ENCODE peak calls at places on chromosomes 7 and 10, in seven cellular contexts. H is prostate gland; E is CD8-positive, alpha-beta T cell; R is heart right ventricle; U is endothelial cell; F is mesothelial cell of epicardium; I is Calu3. X is an unnamed sample.

GRCh38 chr7:2200584-2200980 is 32.2 kb downstream of the MAD1L1 start:
- DNase-seq in H (no peak), E (no peak), R (no peak), U (no peak), F (no peak), I (no peak), X (no peak)

GRCh38 chr7:2452074-2452507 is 24.1 kb downstream of the GRIFIN start:
- DNase-seq in H (no peak), E (no peak), R (no peak), U (no peak), F (no peak), I (peak), X (no peak)

GRCh38 chr7:21543528-21544302 is 876 bp downstream of the DNAH11 start:
- DNase-seq in H (no peak), E (no peak), R (no peak), U (peak), F (peak), I (no peak), X (peak)

GRCh38 chr7:2016761-2017482 is 215.8 kb downstream of the MAD1L1 start:
- DNase-seq in H (no peak), E (no peak), R (no peak), U (no peak), F (no peak), I (no peak), X (peak)

GRCh38 chr7:30116771-30117170 is 18.0 kb upstream of the MTURN start:
- DNase-seq in H (no peak), E (no peak), R (peak), U (no peak), F (no peak), I (no peak), X (no peak)

GRCh38 chr7:78039791-78040776 is 241.5 kb downstream of the PHTF2 start:
- DNase-seq in H (no peak), E (peak), R (peak), U (peak), F (no peak), I (no peak), X (no peak)

GRCh38 chr7:44617225-44617885 is 10.9 kb downstream of the OGDH start:
- DNase-seq in H (no peak), E (no peak), R (no peak), U (no peak), F (no peak), I (no peak), X (no peak)

GRCh38 chr10:69479241-69479730 is 28.0 kb downstream of the TSPAN15 start:
- DNase-seq in H (no peak), E (no peak), R (peak), U (peak), F (no peak), I (no peak), X (no peak)

GRCh38 chr7:158606671-158607424 is 19.2 kb upstream of the PTPRN2 start:
- DNase-seq in H (no peak), E (no peak), R (no peak), U (no peak), F (no peak), I (no peak), X (no peak)

GRCh38 chr7:116340201-116340847 is 130.0 kb downstream of the TES start:
- DNase-seq in H (no peak), E (no peak), R (no peak), U (no peak), F (no peak), I (no peak), X (no peak)

GRCh38 chr10:113704637-113705343 is 25.1 kb downstream of the CASP7 start:
- DNase-seq in H (no peak), E (no peak), R (no peak), U (peak), F (no peak), I (peak), X (peak)

GRCh38 chr10:100727808-100728207 is 17.6 kb upstream of the PAX2 start:
- DNase-seq in H (no peak), E (no peak), R (no peak), U (no peak), F (no peak), I (no peak), X (no peak)

GRCh38 chr10:11242443-11243386 is 225.0 kb downstream of the CELF2 start:
- DNase-seq in H (no peak), E (no peak), R (peak), U (no peak), F (no peak), I (no peak), X (no peak)

GRCh38 chr7:128879939-128880746 is 17.5 kb downstream of the ATP6V1F start:
- DNase-seq in H (peak), E (no peak), R (peak), U (peak), F (peak), I (no peak), X (peak)

GRCh38 chr10:100655760-100656421 is 89.5 kb upstream of the PAX2 start:
- DNase-seq in H (no peak), E (no peak), R (no peak), U (no peak), F (no peak), I (no peak), X (peak)

GRCh38 chr10:129962092-129962494 is 2.0 kb downstream of the EBF3 start:
- DNase-seq in H (no peak), E (no peak), R (no peak), U (no peak), F (no peak), I (no peak), X (no peak)

GRCh38 chr10:17113889-17114288 is 15.7 kb downstream of the CUBN start:
- DNase-seq in H (no peak), E (no peak), R (no peak), U (no peak), F (no peak), I (peak), X (no peak)

GRCh38 chr10:12041766-12042408 is 722 bp downstream of the UPF2 start:
- DNase-seq in H (peak), E (peak), R (no peak), U (peak), F (no peak), I (peak), X (peak)

GRCh38 chr10:11863353-11864105 is 40.4 kb downstream of the PROSER2 start:
- DNase-seq in H (no peak), E (no peak), R (no peak), U (no peak), F (no peak), I (no peak), X (no peak)

GRCh38 chr7:97006951-97007861 is 1.9 kb downstream of the DLX6 start:
- DNase-seq in H (no peak), E (no peak), R (no peak), U (no peak), F (no peak), I (no peak), X (no peak)

GRCh38 chr10:61752111-61753011 is 89.6 kb downstream of the CABCOCO1 start:
- DNase-seq in H (no peak), E (no peak), R (no peak), U (no peak), F (no peak), I (peak), X (no peak)

GRCh38 chr7:13848576-13849527 is 140.6 kb downstream of the ETV1 start:
- DNase-seq in H (no peak), E (no peak), R (no peak), U (no peak), F (no peak), I (no peak), X (no peak)

GRCh38 chr10:79377557-79378382 is 30.5 kb downstream of the PPIF start:
- DNase-seq in H (no peak), E (peak), R (no peak), U (no peak), F (no peak), I (no peak), X (no peak)

GRCh38 chr10:17199351-17199804 is 2.1 kb downstream of the TRDMT1 start:
- DNase-seq in H (no peak), E (no peak), R (no peak), U (no peak), F (no peak), I (no peak), X (no peak)

GRCh38 chr7:44671069-44671468 is 64.6 kb downstream of the OGDH start:
- DNase-seq in H (no peak), E (no peak), R (no peak), U (no peak), F (no peak), I (no peak), X (no peak)

GRCh38 chr7:114924066-114924712 is 2.3 kb downstream of the MDFIC start:
- DNase-seq in H (no peak), E (no peak), R (no peak), U (no peak), F (no peak), I (no peak), X (no peak)

GRCh38 chr7:16084370-16084769 is 337.0 kb downstream of the CRPPA start:
- DNase-seq in H (no peak), E (no peak), R (peak), U (no peak), F (no peak), I (peak), X (no peak)

GRCh38 chr7:98956469-98956868 is 78.1 kb downstream of the TRRAP start:
- DNase-seq in H (no peak), E (no peak), R (peak), U (no peak), F (no peak), I (no peak), X (no peak)

GRCh38 chr7:146764458-146764857 is 647.9 kb downstream of the CNTNAP2 start:
- DNase-seq in H (no peak), E (no peak), R (no peak), U (no peak), F (no peak), I (no peak), X (no peak)

GRCh38 chr7:106778656-106779250 is 86.3 kb upstream of the PIK3CG start:
- DNase-seq in H (no peak), E (no peak), R (no peak), U (no peak), F (no peak), I (no peak), X (no peak)

GRCh38 chr7:27225005-27225934 is 17.3 kb upstream of the EVX1 start:
- DNase-seq in H (no peak), E (no peak), R (no peak), U (no peak), F (peak), I (peak), X (peak)

DNA sequence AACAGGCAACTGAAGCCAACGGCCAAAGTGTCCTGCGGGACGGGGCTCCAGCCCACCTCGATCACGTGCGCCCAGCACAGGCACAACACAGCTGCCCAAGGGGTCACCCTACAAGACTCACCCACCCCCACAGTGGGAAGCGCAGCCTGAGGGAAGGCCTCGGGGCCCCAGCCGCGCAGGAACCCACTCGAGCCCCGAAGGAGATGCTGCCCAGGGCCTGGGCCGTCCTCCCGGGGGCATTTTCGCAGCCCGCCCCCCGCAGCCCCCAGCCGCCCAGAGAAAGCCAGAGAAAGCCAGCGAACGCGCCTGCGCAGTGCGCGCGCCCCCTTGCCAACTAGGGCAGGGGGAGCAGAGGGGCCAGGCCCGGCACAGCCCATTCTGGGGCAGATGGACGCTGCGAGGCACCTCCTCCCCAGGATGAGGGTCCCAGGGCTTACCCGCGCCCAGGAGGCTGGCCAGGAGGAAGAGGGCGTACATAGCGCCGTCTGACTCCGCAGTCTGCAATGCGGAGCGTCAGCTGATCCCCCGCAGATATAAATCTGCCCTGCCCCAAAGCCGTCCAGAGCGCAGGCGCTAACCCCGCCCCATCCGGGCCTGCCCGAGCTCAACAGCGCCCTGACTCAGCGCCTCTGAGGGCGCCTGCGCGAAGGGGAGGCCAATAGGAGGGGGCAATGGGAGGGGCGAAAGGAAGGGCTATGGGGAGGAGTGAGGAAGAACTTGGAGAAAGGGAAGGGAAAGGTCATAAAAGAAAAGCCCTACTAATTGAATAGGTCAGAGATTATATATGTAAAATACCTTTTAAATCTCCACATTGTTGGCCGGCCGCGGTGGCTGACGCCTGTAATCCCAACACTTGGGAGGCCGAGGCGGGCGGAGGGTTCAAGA is at the start of gene PSAP:
- DNase-seq in H (peak), E (peak), R (peak), U (peak), F (peak), I (peak), X (peak)
- TF ChIP-seq CTCF in H (no peak), E (no peak), R (no peak), U (no peak), F (no peak), I (no peak), X (no peak)

GRCh38 chr10:63133056-63133786 is at the start of gene NRBF2:
- DNase-seq in H (peak), E (peak), R (peak), U (peak), F (peak), I (peak), X (peak)
- TF ChIP-seq CTCF in H (no peak), E (peak), R (peak), U (no peak), F (no peak), I (no peak), X (no peak)

GRCh38 chr10:75924309-75924920 is 493.0 kb downstream of the LRMDA start:
- DNase-seq in H (no peak), E (no peak), R (no peak), U (no peak), F (no peak), I (no peak), X (peak)

GRCh38 chr10:75919913-75920312 is 488.5 kb downstream of the LRMDA start:
- DNase-seq in H (no peak), E (no peak), R (peak), U (no peak), F (no peak), I (no peak), X (no peak)

GRCh38 chr10:75926763-75927162 is 495.3 kb downstream of the LRMDA start:
- DNase-seq in H (no peak), E (no peak), R (no peak), U (no peak), F (no peak), I (peak), X (no peak)

GRCh38 chr10:75925999-75926398 is 494.6 kb downstream of the LRMDA start:
- DNase-seq in H (peak), E (no peak), R (no peak), U (no peak), F (no peak), I (no peak), X (no peak)

GRCh38 chr10:75922435-75922834 is 491.0 kb downstream of the LRMDA start:
- DNase-seq in H (no peak), E (no peak), R (no peak), U (no peak), F (no peak), I (no peak), X (no peak)
- TF ChIP-seq CTCF in H (no peak), E (no peak), R (no peak), U (no peak), F (no peak), I (no peak), X (no peak)

DNA sequence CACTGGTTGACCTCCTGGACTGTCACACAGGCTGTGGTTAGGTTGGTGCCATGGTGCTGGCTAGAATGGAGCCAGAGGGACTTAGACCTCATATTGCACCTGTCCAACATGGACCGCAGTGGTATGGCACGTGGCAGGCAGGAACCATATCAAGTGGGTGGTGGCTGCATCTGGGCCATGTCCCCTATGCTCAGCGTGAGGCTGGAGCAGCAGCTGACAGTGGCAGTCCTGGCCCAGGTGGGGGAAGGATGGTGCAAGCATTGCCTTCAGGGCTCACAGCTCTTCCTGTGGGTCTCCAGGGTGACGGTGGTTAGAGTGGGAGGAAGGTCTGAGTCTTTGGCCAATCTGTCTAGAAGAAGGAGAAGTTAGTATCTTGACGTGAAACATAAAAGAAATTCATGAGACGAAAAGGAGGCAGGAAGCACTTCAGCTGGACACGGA is 54.5 kb upstream of the PFKFB3 start:
- DNase-seq in H (no peak), E (no peak), R (no peak), U (no peak), F (no peak), I (no peak), X (no peak)
- TF ChIP-seq CTCF in H (no peak), E (no peak), R (no peak), U (no peak), F (no peak), I (no peak), X (no peak)

GRCh38 chr7:157518514-157519175 is 181.8 kb downstream of the DNAJB6 start:
- DNase-seq in H (no peak), E (peak), R (no peak), U (no peak), F (no peak), I (no peak), X (no peak)
- TF ChIP-seq CTCF in H (no peak), E (no peak), R (no peak), U (no peak), F (no peak), I (no peak), X (no peak)

GRCh38 chr7:81574723-81575326 is 195.0 kb downstream of the HGF start:
- DNase-seq in H (no peak), E (no peak), R (no peak), U (no peak), F (no peak), I (no peak), X (no peak)

GRCh38 chr7:81577642-81578349 is 192.1 kb downstream of the HGF start:
- DNase-seq in H (no peak), E (no peak), R (no peak), U (no peak), F (no peak), I (no peak), X (no peak)

GRCh38 chr7:81573128-81573527 is 196.7 kb downstream of the HGF start:
- DNase-seq in H (no peak), E (no peak), R (no peak), U (no peak), F (no peak), I (no peak), X (no peak)
- TF ChIP-seq CTCF in H (no peak), E (no peak), R (no peak), U (no peak), F (no peak), I (no peak), X (no peak)

GRCh38 chr10:124829447-124830115 is 28.0 kb downstream of the ABRAXAS2 start:
- DNase-seq in H (no peak), E (no peak), R (no peak), U (no peak), F (no peak), I (no peak), X (no peak)

GRCh38 chr10:124830445-124830844 is 28.8 kb downstream of the ABRAXAS2 start:
- DNase-seq in H (no peak), E (no peak), R (no peak), U (no peak), F (no peak), I (no peak), X (no peak)

GRCh38 chr10:124825702-124826101 is 24.1 kb downstream of the ABRAXAS2 start:
- DNase-seq in H (no peak), E (no peak), R (no peak), U (no peak), F (no peak), I (no peak), X (no peak)

GRCh38 chr10:124824507-124824906 is 22.9 kb downstream of the ABRAXAS2 start:
- DNase-seq in H (no peak), E (no peak), R (no peak), U (no peak), F (no peak), I (no peak), X (no peak)

DNA sequence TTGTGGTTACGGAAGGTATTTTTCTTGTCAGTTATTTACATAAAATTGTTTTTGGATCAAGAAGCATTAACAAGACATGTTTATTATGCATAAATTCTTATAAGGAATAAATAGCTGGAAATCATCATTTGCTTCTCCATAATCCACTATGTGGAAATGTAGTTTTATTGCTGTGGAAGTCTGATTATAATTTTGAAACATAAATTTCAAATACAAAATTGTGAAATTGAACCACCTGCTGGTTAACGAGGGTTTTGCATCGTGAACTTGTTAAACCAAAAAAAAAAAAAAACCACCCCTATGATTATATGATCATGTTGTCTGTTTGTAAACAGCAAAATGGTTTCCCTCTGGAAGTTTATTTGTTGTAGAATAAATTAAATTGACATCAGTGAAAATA is 25.9 kb downstream of the ABRAXAS2 start:
- DNase-seq in H (no peak), E (no peak), R (no peak), U (no peak), F (no peak), I (peak), X (no peak)
- TF ChIP-seq CTCF in H (no peak), E (peak), R (peak), U (peak), F (peak), I (peak), X (peak)

GRCh38 chr7:68217426-68217825 is 1220.8 kb downstream of the TYW1 start:
- DNase-seq in H (no peak), E (no peak), R (no peak), U (no peak), F (no peak), I (no peak), X (no peak)
- TF ChIP-seq CTCF in H (no peak), E (no peak), R (no peak), U (no peak), F (no peak), I (no peak), X (no peak)

X was measured in nephron progenitor cell.